ENCODE peak calls at places on chromosome 3, in seven cellular contexts. F is CD4-positive, alpha-beta memory T cell; C is pancreas; D is brain microvascular endothelial cell; W is heart left ventricle; T is left lung; X is fibroblast of lung. R is an unnamed sample.

GRCh38 chr3:139548801-139549200 is 9.3 kb upstream of the RBP1 start:
- DNase-seq in F (no peak), C (peak), D (no peak), W (no peak), T (no peak), X (no peak), R (no peak)

GRCh38 chr3:186283651-186284445 is 78.2 kb downstream of the DGKG start:
- DNase-seq in F (no peak), C (no peak), D (peak), W (no peak), T (no peak), X (no peak), R (no peak)

GRCh38 chr3:31629054-31629453 is 96.3 kb downstream of the STT3B start:
- DNase-seq in F (no peak), C (no peak), D (no peak), W (no peak), T (no peak), X (no peak), R (no peak)

GRCh38 chr3:100761211-100761921 is 52.1 kb downstream of the TFG start:
- DNase-seq in F (no peak), C (no peak), D (no peak), W (no peak), T (no peak), X (no peak), R (no peak)

GRCh38 chr3:138945646-138946553 is 1.0 kb downstream of the FOXL2 start:
- DNase-seq in F (no peak), C (peak), D (no peak), W (no peak), T (no peak), X (no peak), R (no peak)

GRCh38 chr3:124084398-124084881 is 92.5 kb upstream of the ROPN1 start:
- DNase-seq in F (no peak), C (no peak), D (no peak), W (no peak), T (no peak), X (peak), R (no peak)

GRCh38 chr3:130378677-130379191 is 33.3 kb downstream of the COL6A5 start:
- DNase-seq in F (no peak), C (no peak), D (no peak), W (no peak), T (no peak), X (no peak), R (no peak)

GRCh38 chr3:101890716-101891115 is 41.4 kb downstream of the NFKBIZ start:
- DNase-seq in F (no peak), C (no peak), D (peak), W (no peak), T (no peak), X (peak), R (no peak)

GRCh38 chr3:166060789-166061479 is 223.7 kb upstream of the BCHE start:
- DNase-seq in F (no peak), C (no peak), D (no peak), W (no peak), T (no peak), X (no peak), R (no peak)

GRCh38 chr3:188316723-188317070 is 162.7 kb downstream of the LPP start:
- DNase-seq in F (no peak), C (no peak), D (no peak), W (no peak), T (no peak), X (no peak), R (no peak)

GRCh38 chr3:45078910-45079522 is 52.9 kb downstream of the CLEC3B start:
- DNase-seq in F (no peak), C (peak), D (no peak), W (no peak), T (no peak), X (peak), R (no peak)

GRCh38 chr3:111012388-111013248 is 59.0 kb upstream of the NECTIN3 start:
- DNase-seq in F (no peak), C (no peak), D (no peak), W (no peak), T (no peak), X (no peak), R (no peak)

GRCh38 chr3:109278546-109278945 is 37.8 kb downstream of the DPPA2 start:
- DNase-seq in F (no peak), C (no peak), D (no peak), W (no peak), T (no peak), X (no peak), R (no peak)

GRCh38 chr3:96202181-96202580 is 612.2 kb upstream of the EPHA6 start:
- DNase-seq in F (no peak), C (no peak), D (no peak), W (no peak), T (no peak), X (no peak), R (no peak)

GRCh38 chr3:14787630-14788029 is 31.1 kb upstream of the FGD5 start:
- DNase-seq in F (no peak), C (no peak), D (no peak), W (no peak), T (no peak), X (no peak), R (no peak)

GRCh38 chr3:174441588-174442316 is 417.4 kb upstream of the NAALADL2 start:
- DNase-seq in F (no peak), C (no peak), D (no peak), W (no peak), T (no peak), X (peak), R (no peak)

GRCh38 chr3:31532587-31533168 is at the start of gene STT3B:
- DNase-seq in F (peak), C (no peak), D (peak), W (peak), T (peak), X (peak), R (peak)

GRCh38 chr3:127535901-127536817 is 54.4 kb downstream of the TPRA1 start:
- DNase-seq in F (no peak), C (no peak), D (no peak), W (no peak), T (no peak), X (no peak), R (no peak)

GRCh38 chr3:60456180-60456579 is 795.1 kb downstream of the FHIT start:
- DNase-seq in F (no peak), C (no peak), D (no peak), W (no peak), T (no peak), X (no peak), R (no peak)

GRCh38 chr3:109899930-109900329 is 562.6 kb upstream of the DPPA4 start:
- DNase-seq in F (no peak), C (no peak), D (no peak), W (no peak), T (no peak), X (no peak), R (no peak)

GRCh38 chr3:152323834-152324233 is 55.1 kb downstream of the MBNL1 start:
- DNase-seq in F (no peak), C (no peak), D (no peak), W (no peak), T (no peak), X (no peak), R (no peak)

GRCh38 chr3:40463579-40463978 is 6.4 kb downstream of the RPL14 start:
- DNase-seq in F (no peak), C (no peak), D (no peak), W (no peak), T (no peak), X (no peak), R (no peak)

GRCh38 chr3:53242642-53243041 is 13.2 kb downstream of the TKT start:
- DNase-seq in F (no peak), C (no peak), D (no peak), W (no peak), T (peak), X (peak), R (peak)

GRCh38 chr3:109275702-109276293 is 40.5 kb downstream of the DPPA2 start:
- DNase-seq in F (no peak), C (peak), D (peak), W (no peak), T (no peak), X (peak), R (no peak)

GRCh38 chr3:59752925-59753324 is 703.1 kb upstream of the CFAP20DC start:
- DNase-seq in F (no peak), C (no peak), D (no peak), W (no peak), T (no peak), X (no peak), R (no peak)

GRCh38 chr3:24945575-24945974 is 450.9 kb upstream of the THRB start:
- DNase-seq in F (no peak), C (no peak), D (no peak), W (no peak), T (no peak), X (no peak), R (no peak)

GRCh38 chr3:117322866-117323265 is 613.3 kb downstream of the TUSC7 start:
- DNase-seq in F (no peak), C (no peak), D (no peak), W (no peak), T (no peak), X (peak), R (no peak)

GRCh38 chr3:108493862-108494261 is 16.5 kb downstream of the MYH15 start:
- DNase-seq in F (no peak), C (peak), D (no peak), W (peak), T (peak), X (no peak), R (no peak)

GRCh38 chr3:127217594-127218456 is 24.9 kb downstream of the PRR23E start:
- DNase-seq in F (no peak), C (no peak), D (no peak), W (no peak), T (no peak), X (no peak), R (no peak)

GRCh38 chr3:43290961-43291360 is 4.6 kb downstream of the SNRK start:
- DNase-seq in F (no peak), C (no peak), D (no peak), W (no peak), T (no peak), X (peak), R (no peak)
- H3K4me3 ChIP-seq in F (no peak), C (peak), D (no peak), W (peak), T (peak), X (no peak), R (peak)

GRCh38 chr3:136939489-136939888 is 18.3 kb upstream of the IL20RB start:
- DNase-seq in F (no peak), C (no peak), D (no peak), W (no peak), T (no peak), X (no peak), R (no peak)
- H3K4me3 ChIP-seq in F (no peak), C (no peak), D (no peak), W (no peak), T (no peak), X (no peak), R (no peak)

GRCh38 chr3:72171946-72172345 is 387.0 kb upstream of the PROK2 start:
- DNase-seq in F (no peak), C (no peak), D (no peak), W (no peak), T (no peak), X (no peak), R (no peak)
- H3K4me3 ChIP-seq in F (no peak), C (no peak), D (no peak), W (peak), T (no peak), X (no peak), R (no peak)

GRCh38 chr3:13317596-13318320 is 102.4 kb downstream of the NUP210 start:
- DNase-seq in F (no peak), C (no peak), D (no peak), W (no peak), T (no peak), X (no peak), R (no peak)
- H3K4me3 ChIP-seq in F (no peak), C (no peak), D (no peak), W (no peak), T (no peak), X (no peak), R (no peak)

GRCh38 chr3:48679416-48680380 is 6.0 kb downstream of the NCKIPSD start:
- DNase-seq in F (no peak), C (no peak), D (no peak), W (no peak), T (no peak), X (no peak), R (no peak)

GRCh38 chr3:48678056-48678455 is 7.7 kb downstream of the NCKIPSD start:
- DNase-seq in F (no peak), C (no peak), D (no peak), W (no peak), T (no peak), X (peak), R (no peak)

GRCh38 chr3:48681541-48681880 is 4.2 kb downstream of the NCKIPSD start:
- DNase-seq in F (no peak), C (no peak), D (no peak), W (no peak), T (no peak), X (no peak), R (no peak)

GRCh38 chr3:48680811-48681540 is 4.7 kb downstream of the NCKIPSD start:
- DNase-seq in F (no peak), C (no peak), D (no peak), W (no peak), T (no peak), X (no peak), R (no peak)

GRCh38 chr3:48678566-48679380 is 6.9 kb downstream of the NCKIPSD start:
- DNase-seq in F (no peak), C (no peak), D (no peak), W (no peak), T (no peak), X (no peak), R (no peak)
- H3K4me3 ChIP-seq in F (no peak), C (no peak), D (no peak), W (no peak), T (no peak), X (no peak), R (no peak)

DNA sequence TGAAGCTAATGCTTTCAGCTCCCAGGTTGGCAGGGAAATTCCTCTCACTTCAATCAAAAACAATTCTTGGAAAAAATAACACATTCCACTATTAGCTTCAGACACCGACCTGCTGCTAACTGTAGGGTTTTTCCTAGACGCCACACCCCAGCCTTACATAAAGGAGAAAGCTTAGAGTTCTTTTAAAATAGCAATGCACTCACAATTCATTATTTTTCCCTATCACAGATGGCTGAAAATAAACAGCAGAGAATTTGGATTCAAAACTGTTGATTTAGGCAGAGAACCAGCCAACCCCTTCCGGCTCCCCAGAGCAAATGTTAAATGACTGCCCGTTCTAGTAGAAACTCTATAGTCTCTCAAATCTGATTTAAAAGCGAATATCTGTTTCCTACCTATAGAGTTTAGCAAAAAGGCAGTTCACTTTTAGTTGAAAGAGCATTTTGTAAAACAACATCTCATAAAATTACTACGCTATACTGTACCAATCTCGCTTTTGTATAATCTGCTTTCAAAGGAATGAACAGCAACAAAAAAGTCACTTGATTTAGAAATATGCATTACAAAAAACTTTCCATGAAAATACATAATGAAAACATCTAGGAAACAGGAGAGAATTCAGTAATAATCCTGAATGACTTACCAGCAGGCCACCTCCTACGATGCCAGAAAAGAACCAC is 581 bp downstream of the TM4SF1 start:
- DNase-seq in F (no peak), C (no peak), D (no peak), W (no peak), T (no peak), X (peak), R (no peak)
- H3K4me3 ChIP-seq in F (no peak), C (peak), D (peak), W (peak), T (peak), X (peak), R (peak)

DNA sequence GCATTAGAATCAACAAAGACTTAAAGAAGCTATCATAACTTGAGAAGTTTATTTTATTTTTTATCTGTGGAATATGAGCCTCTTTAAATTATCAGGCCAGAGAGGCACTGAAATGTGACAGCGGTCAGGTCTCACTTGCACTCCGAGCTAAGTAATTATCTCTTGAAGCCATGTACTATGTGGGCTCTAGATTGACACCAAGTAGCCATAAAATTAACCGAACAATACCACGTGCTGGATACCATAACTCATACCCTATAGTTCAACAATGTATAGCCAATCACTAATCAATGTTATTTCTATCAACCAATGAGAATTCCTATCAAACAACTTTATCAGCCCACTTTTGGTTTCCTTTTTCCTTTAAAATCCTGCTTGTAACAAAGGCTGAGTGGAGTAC is 299.3 kb downstream of the TBC1D5 start:
- DNase-seq in F (no peak), C (no peak), D (no peak), W (no peak), T (no peak), X (no peak), R (no peak)
- H3K4me3 ChIP-seq in F (no peak), C (no peak), D (no peak), W (no peak), T (no peak), X (no peak), R (no peak)

GRCh38 chr3:193743702-193744047 is 150.7 kb downstream of the OPA1 start:
- DNase-seq in F (no peak), C (no peak), D (no peak), W (no peak), T (no peak), X (no peak), R (no peak)
- H3K4me3 ChIP-seq in F (no peak), C (peak), D (no peak), W (no peak), T (no peak), X (no peak), R (no peak)

DNA sequence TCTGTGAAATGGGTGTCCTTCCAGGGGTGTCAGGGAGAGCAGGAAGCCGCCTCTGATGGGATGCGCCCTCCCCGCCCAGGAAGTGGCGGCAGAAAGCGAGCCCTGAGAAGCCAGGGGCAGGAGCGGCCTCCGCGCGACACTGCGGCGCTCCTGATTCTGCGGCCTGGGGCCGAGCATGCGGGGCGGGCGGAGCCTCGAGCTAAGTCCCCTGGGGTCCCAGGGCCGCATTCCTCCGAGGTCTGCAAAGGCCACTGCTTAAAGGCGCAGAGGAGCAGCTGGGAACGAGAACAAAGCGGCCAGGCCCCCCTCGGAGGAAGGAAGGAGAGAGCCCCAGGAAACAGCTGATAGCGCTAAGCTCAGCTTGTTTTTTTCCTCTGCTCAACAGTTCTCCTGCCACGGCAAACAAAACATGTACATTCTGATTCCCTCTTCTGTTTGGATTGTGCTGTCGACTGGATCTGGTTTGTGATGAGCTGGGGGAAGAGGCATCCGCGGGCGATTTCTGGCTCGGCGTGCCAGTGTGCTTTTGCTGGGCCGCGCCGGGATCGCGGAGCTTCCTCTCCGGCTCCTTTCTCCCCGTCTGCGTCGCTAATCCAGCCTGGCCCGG is 34.1 kb downstream of the GRK7 start:
- DNase-seq in F (peak), C (no peak), D (peak), W (peak), T (peak), X (peak), R (peak)
- H3K4me3 ChIP-seq in F (peak), C (peak), D (peak), W (peak), T (peak), X (peak), R (peak)

R was measured in lower lobe of right lung.